ENCODE peak calls at places on chromosome 21, in eight cellular contexts. H is kidney epithelial cell, N is esophagus squamous epithelium, R is AG04450, X is brain microvascular endothelial cell, V is AG04449, G is HL-60, P is astrocyte. J is an unnamed sample.

GRCh38 chr21:45454924-45455315 is 50.0 kb downstream of the COL18A1 start:
- DNase-seq in V (no peak), N (no peak), X (no peak), R (no peak), P (no peak), H (no peak), G (no peak), J (peak)

GRCh38 chr21:16942703-16943102 is 570.1 kb upstream of the CXADR start:
- DNase-seq in V (no peak), G (no peak), H (no peak), X (peak), N (no peak), R (no peak), P (peak), J (peak)

GRCh38 chr21:43355196-43355924 is 71.6 kb downstream of the SIK1 start:
- DNase-seq in P (no peak), R (no peak), N (no peak), H (no peak), X (no peak), V (no peak), G (no peak), J (no peak)

GRCh38 chr21:43362306-43362927 is 64.5 kb downstream of the SIK1 start:
- DNase-seq in R (peak), N (peak), H (no peak), G (no peak), X (peak), P (peak), V (peak), J (peak)

GRCh38 chr21:37045139-37045538 is 27.7 kb downstream of the PIGP start:
- DNase-seq in G (peak), X (no peak), V (no peak), R (no peak), H (no peak), N (no peak), P (no peak), J (no peak)

GRCh38 chr21:45613396-45613795 is 30.1 kb upstream of the PCBP3 start:
- DNase-seq in R (no peak), P (no peak), G (no peak), N (no peak), H (no peak), V (no peak), X (no peak), J (no peak)

GRCh38 chr21:29334717-29335428 is 36.2 kb downstream of the BACH1 start:
- DNase-seq in G (peak), N (no peak), P (peak), R (no peak), X (peak), H (no peak), V (no peak), J (peak)

GRCh38 chr21:44006017-44006624 is 6.0 kb upstream of the TRAPPC10 start:
- DNase-seq in X (peak), N (no peak), V (peak), P (peak), H (peak), G (no peak), R (peak), J (peak)

GRCh38 chr21:28742527-28742926 is 250.2 kb downstream of the LTN1 start:
- DNase-seq in N (no peak), G (no peak), P (no peak), V (no peak), R (no peak), H (no peak), X (peak), J (peak)

GRCh38 chr21:36706951-36707762 is 8.2 kb downstream of the SIM2 start:
- DNase-seq in G (no peak), P (no peak), R (no peak), H (no peak), N (no peak), X (no peak), V (no peak), J (peak)

GRCh38 chr21:36629061-36629460 is 69.9 kb upstream of the SIM2 start:
- DNase-seq in P (no peak), N (no peak), R (no peak), G (no peak), H (no peak), X (no peak), V (no peak), J (no peak)

GRCh38 chr21:43956019-43956666 is 56.0 kb upstream of the TRAPPC10 start:
- DNase-seq in N (no peak), G (no peak), X (no peak), H (no peak), R (no peak), P (no peak), V (no peak), J (no peak)

GRCh38 chr21:22791986-22792560 is 1793.9 kb downstream of the NCAM2 start:
- DNase-seq in G (no peak), N (no peak), H (peak), V (no peak), X (peak), R (peak), P (peak), J (peak)

GRCh38 chr21:45138199-45139002 is 64.0 kb downstream of the ADARB1 start:
- DNase-seq in H (no peak), X (peak), P (peak), V (no peak), R (no peak), N (no peak), G (peak), J (peak)

GRCh38 chr21:44761011-44761729 is 40.5 kb downstream of the UBE2G2 start:
- DNase-seq in P (no peak), N (no peak), H (no peak), G (no peak), X (no peak), R (no peak), V (no peak), J (no peak)

GRCh38 chr21:43191521-43191920 is 22.7 kb downstream of the CRYAA start:
- DNase-seq in G (no peak), X (no peak), R (no peak), N (no peak), P (no peak), V (no peak), H (no peak), J (no peak)

GRCh38 chr21:43273016-43273707 is 104.4 kb downstream of the CRYAA start:
- DNase-seq in R (no peak), X (no peak), H (no peak), V (no peak), G (no peak), P (no peak), N (no peak), J (no peak)

GRCh38 chr21:40886931-40887330 is 40.0 kb upstream of the DSCAM start:
- DNase-seq in X (no peak), H (no peak), V (no peak), G (no peak), N (no peak), R (no peak), P (no peak), J (no peak)

GRCh38 chr21:33680870-33681269 is 38.6 kb downstream of the ITSN1 start:
- DNase-seq in P (no peak), N (no peak), H (no peak), G (no peak), X (no peak), R (no peak), V (no peak), J (no peak)

GRCh38 chr21:44552681-44553080 is 1.4 kb upstream of the KRTAP10-2 start:
- DNase-seq in V (no peak), N (no peak), P (no peak), H (no peak), G (no peak), R (no peak), X (no peak), J (no peak)

GRCh38 chr21:46116189-46116845 is 18.4 kb downstream of the COL6A2 start:
- DNase-seq in P (no peak), R (no peak), G (no peak), X (no peak), V (no peak), H (no peak), N (no peak), J (no peak)

GRCh38 chr21:42187976-42188653 is 30.8 kb upstream of the ABCG1 start:
- DNase-seq in V (no peak), H (no peak), G (peak), R (no peak), X (no peak), N (no peak), P (peak), J (peak)

GRCh38 chr21:19198801-19199200 is 795.2 kb upstream of the TMPRSS15 start:
- DNase-seq in X (no peak), H (peak), N (no peak), V (no peak), G (no peak), R (no peak), P (no peak), J (no peak)

GRCh38 chr21:42592156-42592820 is 61.1 kb upstream of the PDE9A start:
- DNase-seq in X (no peak), P (no peak), V (no peak), N (no peak), R (no peak), G (no peak), H (no peak), J (no peak)

GRCh38 chr21:43975469-43976098 is 36.5 kb upstream of the TRAPPC10 start:
- DNase-seq in G (peak), P (no peak), N (no peak), X (peak), H (no peak), V (no peak), R (peak), J (peak)

GRCh38 chr21:44399955-44400790 is 46.8 kb downstream of the TRPM2 start:
- DNase-seq in R (no peak), H (no peak), G (no peak), N (no peak), V (no peak), P (no peak), X (no peak), J (no peak)

GRCh38 chr21:15682977-15683376 is 46.8 kb upstream of the USP25 start:
- DNase-seq in R (no peak), X (no peak), N (no peak), P (peak), V (no peak), G (peak), H (no peak), J (peak)

GRCh38 chr21:41156128-41156527 is 11.8 kb upstream of the BACE2 start:
- DNase-seq in V (no peak), P (no peak), N (no peak), X (no peak), R (no peak), H (no peak), G (no peak), J (no peak)

GRCh38 chr21:14687277-14687642 is 141.1 kb upstream of the SAMSN1 start:
- DNase-seq in V (no peak), P (no peak), H (no peak), N (no peak), G (peak), X (no peak), R (no peak), J (no peak)

DNA sequence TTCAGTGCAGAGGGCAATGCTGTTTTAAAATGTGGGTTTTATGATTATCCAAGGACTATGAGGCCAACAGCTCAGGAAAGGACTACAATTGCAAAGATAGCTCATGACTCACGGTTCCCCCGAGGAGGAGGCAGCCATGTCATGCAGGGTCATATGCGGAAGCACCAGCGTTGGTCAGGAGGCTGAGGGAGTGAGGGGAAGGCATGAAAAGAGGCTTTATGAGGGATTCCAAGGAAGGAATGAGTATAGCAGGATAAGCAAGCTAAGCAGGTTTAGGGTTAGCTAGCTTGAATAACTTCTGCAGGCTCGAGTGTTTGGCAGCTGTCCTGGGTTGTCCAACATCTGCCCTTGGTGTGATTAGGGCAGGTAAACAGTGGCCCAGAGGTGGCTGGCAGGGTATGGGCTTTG is 495.1 kb downstream of the SETD4 start:
- DNase-seq in X (peak), G (no peak), N (no peak), V (peak), P (peak), H (no peak), R (no peak), J (peak)
- H3K4me3 ChIP-seq in X (no peak), G (no peak), N (no peak), V (no peak), P (no peak), H (no peak), R (no peak), J (no peak)

DNA sequence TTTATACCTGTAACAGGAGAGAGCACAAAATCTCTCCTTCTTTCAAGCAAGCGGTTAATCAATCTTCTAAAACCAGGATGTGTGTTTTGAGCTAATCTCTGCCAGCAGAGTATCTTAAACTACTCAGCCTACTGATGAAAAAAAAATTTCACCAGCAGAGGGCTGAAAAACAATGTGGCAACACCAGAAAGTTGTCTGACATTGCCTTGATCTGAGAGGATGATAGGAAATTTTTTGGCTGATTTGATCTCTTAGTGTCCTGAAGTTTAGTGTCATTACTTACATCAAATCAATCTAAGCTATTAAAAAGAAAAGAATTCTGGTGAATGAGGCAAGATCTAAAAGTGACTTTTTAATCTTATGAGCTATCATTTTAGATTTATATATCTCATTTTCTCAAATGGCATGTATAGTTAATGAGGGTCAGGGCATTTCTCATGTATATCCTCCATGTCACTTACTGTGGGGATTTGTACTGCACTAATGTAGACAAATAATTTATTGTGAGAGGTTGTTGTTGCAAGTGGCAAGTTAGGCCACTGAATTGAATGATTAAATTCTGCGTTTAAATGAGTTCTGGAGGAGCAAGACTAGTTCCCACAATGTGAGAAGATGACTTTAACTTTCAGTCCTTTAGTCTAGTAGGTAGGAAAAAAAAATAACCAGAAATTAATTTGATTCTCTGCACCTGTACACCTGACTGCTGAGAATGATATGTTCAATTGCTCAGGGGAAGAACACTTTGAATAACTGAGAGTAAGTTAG is 10.8 kb downstream of the ADAMTS1 start:
- DNase-seq in R (no peak), H (no peak), N (no peak), P (no peak), G (no peak), V (no peak), X (peak), J (peak)
- TF ChIP-seq CTCF in R (peak), H (peak), N (no peak), P (peak), G (no peak), V (peak), X (peak), J (peak)

GRCh38 chr21:35017256-35017655 is 31.8 kb downstream of the RUNX1 start:
- DNase-seq in V (no peak), N (no peak), H (no peak), G (no peak), P (no peak), X (no peak), R (no peak), J (no peak)
- H3K4me3 ChIP-seq in V (no peak), N (no peak), H (no peak), G (no peak), P (no peak), X (no peak), R (no peak), J (no peak)

GRCh38 chr21:32412998-32413504 is 545 bp downstream of the EVA1C start:
- DNase-seq in P (no peak), V (no peak), R (no peak), G (no peak), X (no peak), H (no peak), N (no peak), J (peak)
- TF ChIP-seq CTCF in P (no peak), V (no peak), R (peak), G (no peak), X (peak), H (no peak), N (no peak), J (peak)

GRCh38 chr21:25564349-25564948 is 42.8 kb downstream of the MRPL39 start:
- DNase-seq in N (no peak), P (no peak), V (no peak), X (no peak), R (no peak), H (no peak), G (no peak), J (no peak)

GRCh38 chr21:25565272-25566199 is 41.7 kb downstream of the MRPL39 start:
- DNase-seq in R (no peak), H (no peak), N (no peak), P (no peak), G (no peak), V (no peak), X (no peak), J (no peak)

GRCh38 chr21:25561668-25562641 is 45.3 kb downstream of the MRPL39 start:
- DNase-seq in P (peak), H (no peak), N (no peak), R (peak), X (peak), V (no peak), G (peak), J (peak)

GRCh38 chr21:25562660-25563059 is 44.6 kb downstream of the MRPL39 start:
- DNase-seq in G (no peak), X (no peak), H (no peak), R (no peak), P (no peak), N (no peak), V (no peak), J (no peak)

DNA sequence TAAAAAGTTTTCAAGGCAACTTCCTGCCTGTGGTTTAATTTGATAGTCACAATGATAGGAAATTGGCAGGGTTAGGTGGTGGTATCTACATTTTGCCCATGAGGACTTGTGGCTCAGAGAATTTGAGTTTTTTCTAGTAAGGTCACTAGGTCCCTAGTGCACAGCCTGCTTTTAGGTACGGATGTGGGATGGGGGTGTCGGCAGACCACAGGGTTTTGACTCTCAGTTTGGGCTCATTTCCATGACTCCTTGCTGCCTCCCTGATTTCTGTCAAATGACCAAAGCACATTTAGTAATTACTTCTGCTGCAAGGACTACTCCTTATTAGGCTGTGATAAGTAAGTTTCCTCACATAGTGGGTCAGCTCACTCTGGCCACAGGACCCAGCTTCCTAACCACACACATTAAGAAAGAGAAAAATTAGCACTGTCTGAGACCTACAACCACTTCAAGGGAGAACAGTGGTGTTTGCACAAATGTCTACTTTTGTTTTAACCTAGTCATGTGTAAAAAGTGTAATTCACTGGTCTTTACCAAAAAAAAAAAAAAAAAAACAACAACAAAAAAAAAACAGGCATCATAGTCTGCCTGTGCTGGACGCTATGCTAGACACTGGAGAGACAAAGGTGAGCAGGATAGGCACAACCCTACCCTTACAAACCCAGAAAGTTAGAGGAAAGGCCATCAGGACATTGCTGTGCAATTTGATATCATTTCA is 43.7 kb downstream of the MRPL39 start:
- DNase-seq in X (no peak), H (no peak), N (no peak), P (peak), V (no peak), R (no peak), G (peak), J (peak)
- H3K4me3 ChIP-seq in X (peak), H (peak), N (no peak), P (peak), V (peak), R (peak), G (no peak), J (no peak)

GRCh38 chr21:39224930-39225329 is 41.7 kb upstream of the PSMG1 start:
- DNase-seq in N (no peak), P (peak), R (no peak), G (no peak), V (no peak), X (no peak), H (no peak), J (no peak)
- TF ChIP-seq CTCF in N (no peak), P (no peak), R (no peak), G (no peak), V (no peak), X (no peak), H (no peak), J (no peak)

J was measured in fibroblast of pulmonary artery.